ENCODE peak calls at places on chromosome 15, in nine cellular contexts. E, H, N, B, O, I, D, X and Z are unnamed samples.

GRCh38 chr15:41337631-41338522 is 5.2 kb downstream of the NUSAP1 start:
- DNase-seq in E (no peak), H (no peak), I (no peak), N (no peak), O (no peak), X (no peak), B (no peak), D (no peak), Z (no peak)

GRCh38 chr15:76514292-76514691 is 177.7 kb downstream of the ISL2 start:
- DNase-seq in D (no peak), X (no peak), N (no peak), I (no peak), H (peak), B (no peak), O (no peak), E (no peak), Z (peak)

GRCh38 chr15:40567111-40567510 is 2.0 kb upstream of the RPUSD2 start:
- DNase-seq in X (peak), B (no peak), O (no peak), I (no peak), N (no peak), H (no peak), E (peak), D (no peak), Z (no peak)

GRCh38 chr15:62964251-62964650 is 78.3 kb upstream of the TPM1 start:
- DNase-seq in I (no peak), E (no peak), O (peak), H (no peak), X (no peak), N (no peak), B (no peak), D (no peak), Z (no peak)

GRCh38 chr15:86829251-86829650 is 749.6 kb downstream of the AGBL1 start:
- DNase-seq in D (no peak), B (no peak), O (no peak), I (no peak), N (no peak), X (no peak), H (peak), E (no peak), Z (peak)

GRCh38 chr15:47806008-47806407 is 88.7 kb downstream of the SEMA6D start:
- DNase-seq in N (no peak), B (no peak), E (no peak), O (no peak), H (peak), D (no peak), X (no peak), I (no peak), Z (peak)

GRCh38 chr15:92646216-92646615 is 9.4 kb downstream of the FAM174B start:
- DNase-seq in N (no peak), B (no peak), H (no peak), D (no peak), E (no peak), I (no peak), O (no peak), X (no peak), Z (no peak)

GRCh38 chr15:90463381-90463780 is 66.3 kb upstream of the CRTC3 start:
- DNase-seq in H (no peak), N (peak), D (no peak), B (no peak), X (no peak), E (no peak), I (no peak), O (no peak), Z (no peak)

GRCh38 chr15:82928711-82929110 is 23.8 kb downstream of the HOMER2 start:
- DNase-seq in N (no peak), O (no peak), I (no peak), E (no peak), B (no peak), X (no peak), H (no peak), D (no peak), Z (no peak)

GRCh38 chr15:98651581-98652220 is 3.4 kb downstream of the IGF1R start:
- DNase-seq in D (no peak), H (peak), N (no peak), E (peak), X (no peak), O (no peak), I (no peak), B (no peak), Z (no peak)